ENCODE peak calls at places on chromosomes 12 and 14, in six cellular contexts. One of them, this sample, is unnamed.

GRCh38 chr12:108634225-108634795 is 616 bp upstream of the SELPLG start:
- DNase-seq in heart right ventricle: no peak
- DNase-seq in activated CD4-positive, alpha-beta T cell treated with anti-CD3 and anti-CD28 coated beads, Interleukin-2, amount 50 U/mL, for 24 hours: no peak
- DNase-seq in AG09309: no peak
- DNase-seq in activated T-cell treated with anti-CD3 and anti-CD28 coated beads, Interleukin-2, amount 50 U/mL, for 72 hours: peak; percentile 68
- DNase-seq in neuronal stem cell: no peak
- DNase-seq in this sample: no peak

GRCh38 chr14:75070383-75070782 is 942 bp downstream of the ZC2HC1C start:
- DNase-seq in AG09309: no peak
- DNase-seq in activated T-cell treated with anti-CD3 and anti-CD28 coated beads, Interleukin-2, amount 50 U/mL, for 72 hours: no peak
- DNase-seq in activated CD4-positive, alpha-beta T cell treated with anti-CD3 and anti-CD28 coated beads, Interleukin-2, amount 50 U/mL, for 24 hours: no peak
- DNase-seq in heart right ventricle: no peak
- DNase-seq in neuronal stem cell: no peak
- DNase-seq in this sample: no peak

GRCh38 chr12:27207626-27208413 is 36.3 kb upstream of the STK38L start:
- DNase-seq in neuronal stem cell: no peak
- DNase-seq in activated CD4-positive, alpha-beta T cell treated with anti-CD3 and anti-CD28 coated beads, Interleukin-2, amount 50 U/mL, for 24 hours: no peak
- DNase-seq in heart right ventricle: no peak
- DNase-seq in activated T-cell treated with anti-CD3 and anti-CD28 coated beads, Interleukin-2, amount 50 U/mL, for 72 hours: peak; percentile 57
- DNase-seq in AG09309: no peak
- DNase-seq in this sample: no peak

GRCh38 chr12:1532367-1532752 is 62.0 kb downstream of the FBXL14 start:
- DNase-seq in activated CD4-positive, alpha-beta T cell treated with anti-CD3 and anti-CD28 coated beads, Interleukin-2, amount 50 U/mL, for 24 hours: no peak
- DNase-seq in activated T-cell treated with anti-CD3 and anti-CD28 coated beads, Interleukin-2, amount 50 U/mL, for 72 hours: no peak
- DNase-seq in AG09309: no peak
- DNase-seq in neuronal stem cell: no peak
- DNase-seq in heart right ventricle: no peak
- DNase-seq in this sample: no peak

GRCh38 chr14:61109288-61109687 is 128.2 kb downstream of the SLC38A6 start:
- DNase-seq in AG09309: no peak
- DNase-seq in activated CD4-positive, alpha-beta T cell treated with anti-CD3 and anti-CD28 coated beads, Interleukin-2, amount 50 U/mL, for 24 hours: no peak
- DNase-seq in heart right ventricle: no peak
- DNase-seq in neuronal stem cell: no peak
- DNase-seq in activated T-cell treated with anti-CD3 and anti-CD28 coated beads, Interleukin-2, amount 50 U/mL, for 72 hours: no peak
- DNase-seq in this sample: no peak

GRCh38 chr12:510071-510825 is 50.5 kb downstream of the B4GALNT3 start:
- DNase-seq in neuronal stem cell: peak; percentile 65
- DNase-seq in AG09309: no peak
- DNase-seq in activated T-cell treated with anti-CD3 and anti-CD28 coated beads, Interleukin-2, amount 50 U/mL, for 72 hours: no peak
- DNase-seq in heart right ventricle: no peak
- DNase-seq in activated CD4-positive, alpha-beta T cell treated with anti-CD3 and anti-CD28 coated beads, Interleukin-2, amount 50 U/mL, for 24 hours: no peak
- DNase-seq in this sample: no peak

GRCh38 chr14:89720076-89720687 is 234.3 kb downstream of the EFCAB11 start:
- DNase-seq in AG09309: no peak
- DNase-seq in heart right ventricle: no peak
- DNase-seq in activated T-cell treated with anti-CD3 and anti-CD28 coated beads, Interleukin-2, amount 50 U/mL, for 72 hours: peak; percentile 22
- DNase-seq in neuronal stem cell: no peak
- DNase-seq in activated CD4-positive, alpha-beta T cell treated with anti-CD3 and anti-CD28 coated beads, Interleukin-2, amount 50 U/mL, for 24 hours: no peak
- DNase-seq in this sample: no peak

GRCh38 chr14:36070056-36071043 is 106.2 kb downstream of the PTCSC3 start:
- DNase-seq in neuronal stem cell: peak; percentile 56
- DNase-seq in activated T-cell treated with anti-CD3 and anti-CD28 coated beads, Interleukin-2, amount 50 U/mL, for 72 hours: peak; percentile 43
- DNase-seq in AG09309: peak; percentile 17
- DNase-seq in activated CD4-positive, alpha-beta T cell treated with anti-CD3 and anti-CD28 coated beads, Interleukin-2, amount 50 U/mL, for 24 hours: peak; percentile 4
- DNase-seq in heart right ventricle: no peak
- DNase-seq in this sample: no peak

GRCh38 chr14:75518625-75519024 is 3.6 kb upstream of the BATF start:
- DNase-seq in activated T-cell treated with anti-CD3 and anti-CD28 coated beads, Interleukin-2, amount 50 U/mL, for 72 hours: peak; percentile 76
- DNase-seq in AG09309: no peak
- DNase-seq in neuronal stem cell: no peak
- DNase-seq in heart right ventricle: no peak
- DNase-seq in activated CD4-positive, alpha-beta T cell treated with anti-CD3 and anti-CD28 coated beads, Interleukin-2, amount 50 U/mL, for 24 hours: no peak
- DNase-seq in this sample: no peak

GRCh38 chr12:42892702-42893101 is 303.2 kb upstream of the PRICKLE1 start:
- DNase-seq in activated CD4-positive, alpha-beta T cell treated with anti-CD3 and anti-CD28 coated beads, Interleukin-2, amount 50 U/mL, for 24 hours: no peak
- DNase-seq in neuronal stem cell: no peak
- DNase-seq in activated T-cell treated with anti-CD3 and anti-CD28 coated beads, Interleukin-2, amount 50 U/mL, for 72 hours: no peak
- DNase-seq in heart right ventricle: no peak
- DNase-seq in AG09309: no peak
- DNase-seq in this sample: no peak

GRCh38 chr12:47885012-47885501 is 19.7 kb downstream of the VDR start:
- DNase-seq in heart right ventricle: no peak
- DNase-seq in activated T-cell treated with anti-CD3 and anti-CD28 coated beads, Interleukin-2, amount 50 U/mL, for 72 hours: peak; percentile 91
- DNase-seq in activated CD4-positive, alpha-beta T cell treated with anti-CD3 and anti-CD28 coated beads, Interleukin-2, amount 50 U/mL, for 24 hours: peak; percentile 50
- DNase-seq in AG09309: no peak
- DNase-seq in neuronal stem cell: no peak
- DNase-seq in this sample: no peak

GRCh38 chr14:50769893-50770500 is 61.0 kb downstream of the NIN start:
- DNase-seq in heart right ventricle: no peak
- DNase-seq in activated T-cell treated with anti-CD3 and anti-CD28 coated beads, Interleukin-2, amount 50 U/mL, for 72 hours: no peak
- DNase-seq in activated CD4-positive, alpha-beta T cell treated with anti-CD3 and anti-CD28 coated beads, Interleukin-2, amount 50 U/mL, for 24 hours: no peak
- DNase-seq in AG09309: no peak
- DNase-seq in neuronal stem cell: no peak
- DNase-seq in this sample: no peak

GRCh38 chr14:89575386-89576061 is 158.5 kb upstream of the FOXN3 start:
- DNase-seq in AG09309: no peak
- DNase-seq in activated T-cell treated with anti-CD3 and anti-CD28 coated beads, Interleukin-2, amount 50 U/mL, for 72 hours: no peak
- DNase-seq in heart right ventricle: no peak
- DNase-seq in neuronal stem cell: no peak
- DNase-seq in activated CD4-positive, alpha-beta T cell treated with anti-CD3 and anti-CD28 coated beads, Interleukin-2, amount 50 U/mL, for 24 hours: no peak
- DNase-seq in this sample: no peak

GRCh38 chr12:70267550-70267949 is 24.3 kb downstream of the CNOT2 start:
- DNase-seq in activated T-cell treated with anti-CD3 and anti-CD28 coated beads, Interleukin-2, amount 50 U/mL, for 72 hours: peak; percentile 6
- DNase-seq in activated CD4-positive, alpha-beta T cell treated with anti-CD3 and anti-CD28 coated beads, Interleukin-2, amount 50 U/mL, for 24 hours: no peak
- DNase-seq in AG09309: no peak
- DNase-seq in heart right ventricle: no peak
- DNase-seq in neuronal stem cell: no peak
- DNase-seq in this sample: no peak

GRCh38 chr14:54823757-54824549 is 78.7 kb downstream of the GCH1 start:
- DNase-seq in AG09309: no peak
- DNase-seq in heart right ventricle: no peak
- DNase-seq in activated T-cell treated with anti-CD3 and anti-CD28 coated beads, Interleukin-2, amount 50 U/mL, for 72 hours: no peak
- DNase-seq in activated CD4-positive, alpha-beta T cell treated with anti-CD3 and anti-CD28 coated beads, Interleukin-2, amount 50 U/mL, for 24 hours: no peak
- DNase-seq in neuronal stem cell: no peak
- DNase-seq in this sample: no peak

GRCh38 chr14:104865069-104865630 is at the start of gene CEP170B:
- DNase-seq in neuronal stem cell: no peak
- DNase-seq in activated CD4-positive, alpha-beta T cell treated with anti-CD3 and anti-CD28 coated beads, Interleukin-2, amount 50 U/mL, for 24 hours: no peak
- DNase-seq in AG09309: no peak
- DNase-seq in activated T-cell treated with anti-CD3 and anti-CD28 coated beads, Interleukin-2, amount 50 U/mL, for 72 hours: peak; percentile 52
- DNase-seq in heart right ventricle: no peak
- DNase-seq in this sample: no peak